ENCODE peak calls at places on chromosome 6, in five cellular contexts. J, H, T, Z and X are unnamed samples.

GRCh38 chr6:36955136-36955535 is 598 bp downstream of the PI16 start:
- DNase-seq in J (no peak), H (no peak), T (no peak), Z (no peak), X (no peak)

GRCh38 chr6:1987640-1988039 is 257.8 kb downstream of the GMDS start:
- DNase-seq in J (peak), H (peak), T (no peak), Z (no peak), X (peak)

GRCh38 chr6:16625319-16626240 is 135.7 kb downstream of the ATXN1 start:
- DNase-seq in J (no peak), H (peak), T (no peak), Z (no peak), X (peak)

GRCh38 chr6:31718294-31718693 is 3.1 kb downstream of the LY6G6D start:
- DNase-seq in J (no peak), H (no peak), T (no peak), Z (peak), X (no peak)

GRCh38 chr6:140594806-140595128 is 1220.3 kb upstream of the CITED2 start:
- DNase-seq in J (no peak), H (no peak), T (no peak), Z (no peak), X (no peak)

GRCh38 chr6:54017877-54018276 is 93.4 kb upstream of the MLIP start:
- DNase-seq in J (no peak), H (no peak), T (no peak), Z (no peak), X (no peak)

GRCh38 chr6:151292974-151293373 is 53.2 kb downstream of the AKAP12 start:
- DNase-seq in J (peak), H (peak), T (no peak), Z (no peak), X (peak)

GRCh38 chr6:111980168-111980567 is 73.7 kb upstream of the CCN6 start:
- DNase-seq in J (peak), H (peak), T (no peak), Z (no peak), X (peak)

GRCh38 chr6:53331678-53332077 is 17.1 kb downstream of the ELOVL5 start:
- DNase-seq in J (no peak), H (no peak), T (no peak), Z (no peak), X (no peak)

GRCh38 chr6:84791233-84791632 is 26.8 kb upstream of the TBX18 start:
- DNase-seq in J (peak), H (peak), T (no peak), Z (no peak), X (peak)

GRCh38 chr6:170251776-170252571 is 38.9 kb downstream of the DLL1 start:
- DNase-seq in J (no peak), H (no peak), T (no peak), Z (no peak), X (no peak)

GRCh38 chr6:54891536-54891935 is 45.0 kb downstream of the FAM83B start:
- DNase-seq in J (no peak), H (no peak), T (no peak), Z (no peak), X (no peak)

GRCh38 chr6:131602913-131603312 is 25.1 kb downstream of the MED23 start:
- DNase-seq in J (peak), H (peak), T (no peak), Z (no peak), X (peak)

GRCh38 chr6:107264357-107264831 is 149.1 kb upstream of the BEND3 start:
- DNase-seq in J (peak), H (peak), T (no peak), Z (no peak), X (peak)

GRCh38 chr6:160259143-160259425 is 463 bp upstream of the SLC22A2 start:
- DNase-seq in J (no peak), H (no peak), T (no peak), Z (no peak), X (no peak)

GRCh38 chr6:77015350-77015749 is 447.9 kb downstream of the HTR1B start:
- DNase-seq in J (peak), H (peak), T (no peak), Z (no peak), X (peak)

GRCh38 chr6:41789937-41790502 is 2.5 kb downstream of the TOMM6 start:
- DNase-seq in J (no peak), H (no peak), T (no peak), Z (no peak), X (no peak)

GRCh38 chr6:104771258-104771832 is 88.4 kb downstream of the HACE1 start:
- DNase-seq in J (peak), H (peak), T (no peak), Z (no peak), X (peak)

GRCh38 chr6:19865178-19865577 is 28.0 kb downstream of the ID4 start:
- DNase-seq in J (no peak), H (no peak), T (no peak), Z (no peak), X (no peak)

GRCh38 chr6:25014806-25015560 is 79.2 kb upstream of the RIPOR2 start:
- DNase-seq in J (peak), H (peak), T (no peak), Z (peak), X (peak)

GRCh38 chr6:2715737-2716136 is 35.0 kb downstream of the MYLK4 start:
- DNase-seq in J (no peak), H (no peak), T (no peak), Z (no peak), X (no peak)

GRCh38 chr6:116268589-116269293 is 11.0 kb downstream of the TSPYL1 start:
- DNase-seq in J (peak), H (peak), T (no peak), Z (no peak), X (peak)

GRCh38 chr6:168216741-168217140 is 102.8 kb downstream of the DACT2 start:
- DNase-seq in J (no peak), H (no peak), T (no peak), Z (no peak), X (no peak)

GRCh38 chr6:170074907-170075306 is 216.0 kb downstream of the DLL1 start:
- DNase-seq in J (no peak), H (no peak), T (no peak), Z (no peak), X (no peak)

GRCh38 chr6:31799781-31800180 is 4.2 kb upstream of the VARS1 start:
- DNase-seq in J (no peak), H (no peak), T (no peak), Z (no peak), X (no peak)

GRCh38 chr6:89792881-89793280 is 26.7 kb downstream of the MDN1 start:
- DNase-seq in J (peak), H (peak), T (peak), Z (no peak), X (peak)

GRCh38 chr6:1190361-1190760 is 121.5 kb upstream of the FOXQ1 start:
- DNase-seq in J (peak), H (peak), T (no peak), Z (no peak), X (peak)

GRCh38 chr6:52877168-52877567 is 32.3 kb downstream of the GSTA3 start:
- DNase-seq in J (peak), H (peak), T (no peak), Z (no peak), X (peak)

GRCh38 chr6:28794175-28795002 is 129.4 kb downstream of the TRIM27 start:
- DNase-seq in J (peak), H (peak), T (no peak), Z (no peak), X (peak)

GRCh38 chr6:134420638-134421181 is 102.8 kb upstream of the SGK1 start:
- DNase-seq in J (peak), H (peak), T (no peak), Z (no peak), X (peak)

DNA sequence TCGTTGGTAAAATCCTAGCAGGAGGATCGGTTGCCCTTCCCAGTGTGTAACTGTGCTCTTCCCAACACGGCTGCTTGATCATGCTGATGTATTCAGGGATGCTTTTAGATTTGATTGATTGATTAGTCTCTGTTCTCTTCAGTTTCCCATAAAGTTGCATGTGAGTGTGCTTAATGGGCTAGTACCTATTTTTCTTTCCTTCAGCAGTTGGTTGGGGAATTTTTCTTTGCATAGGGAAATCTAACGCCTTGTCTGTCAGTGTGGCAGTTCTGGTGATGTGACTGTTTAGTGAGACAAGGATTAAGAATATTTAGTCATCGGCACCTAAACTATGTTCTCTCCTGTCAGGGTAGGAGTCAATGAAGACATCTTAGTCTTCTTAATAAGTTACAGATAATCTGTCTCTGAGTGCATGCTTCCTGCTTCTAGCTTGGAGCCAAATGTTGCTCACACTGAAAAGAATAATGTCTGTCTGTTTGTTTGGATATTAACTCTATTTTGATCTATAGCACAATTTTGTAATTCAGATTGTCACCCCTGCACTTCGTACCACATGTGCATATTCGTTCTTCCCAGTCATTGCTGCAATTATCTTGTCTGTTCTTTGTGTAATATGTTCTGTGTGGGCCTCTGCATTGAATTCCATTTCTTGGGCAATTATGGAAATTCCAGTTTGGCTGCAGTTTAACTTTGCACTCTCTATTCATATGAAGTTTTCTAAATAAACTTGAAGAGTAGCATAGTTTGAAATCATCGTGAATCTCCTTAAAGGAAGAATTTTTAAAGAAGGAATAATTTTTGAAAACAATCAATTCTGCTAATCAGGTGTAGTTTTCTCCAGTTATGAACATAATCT is 170.0 kb downstream of the EDN1 start:
- DNase-seq in J (no peak), H (peak), T (no peak), Z (no peak), X (no peak)
- TF ChIP-seq CTCF in J (no peak), H (no peak), T (no peak), Z (no peak), X (no peak)

GRCh38 chr6:129660346-129660676 is 49.7 kb downstream of the ARHGAP18 start:
- DNase-seq in J (no peak), H (no peak), T (no peak), Z (no peak), X (no peak)
- H3K4me3 ChIP-seq in J (no peak), H (peak), T (no peak), Z (peak), X (no peak)

GRCh38 chr6:138336221-138336620 is 41.5 kb upstream of the SMIM28 start:
- DNase-seq in J (no peak), H (no peak), T (no peak), Z (no peak), X (no peak)
- TF ChIP-seq CTCF in J (no peak), H (no peak), T (no peak), Z (no peak), X (no peak)

GRCh38 chr6:110270166-110270565 is 88.0 kb downstream of the METTL24 start:
- DNase-seq in J (no peak), H (no peak), T (no peak), Z (no peak), X (peak)
- H3K4me3 ChIP-seq in J (no peak), H (no peak), T (no peak), Z (no peak), X (no peak)